ENCODE peak calls at places on chromosomes 6 and 20, in six cellular contexts. C, Y, G, A, X and D are unnamed samples.
A peak's percentile ranks its signal among the peaks of the same experiment; 100 is the strongest.

GRCh38 chr20:24823176-24823575 is 125.9 kb upstream of the CST7 start:
- DNase-seq in A (no peak), Y (no peak), X (peak; percentile 3), G (no peak), C (no peak), D (no peak)

GRCh38 chr6:28053584-28053983 is 26.8 kb upstream of the ZNF165 start:
- DNase-seq in G (no peak), X (no peak), A (no peak), C (no peak), Y (no peak), D (no peak)

GRCh38 chr6:79377047-79377446 is 142.6 kb upstream of the HMGN3 start:
- DNase-seq in C (no peak), A (peak; percentile 8), G (no peak), Y (no peak), X (no peak), D (no peak)

GRCh38 chr6:93713974-93714373 is 294.6 kb upstream of the EPHA7 start:
- DNase-seq in Y (no peak), A (no peak), C (no peak), X (no peak), G (no peak), D (no peak)

GRCh38 chr6:163986313-163986712 is 571.8 kb downstream of the QKI start:
- DNase-seq in G (no peak), Y (no peak), X (no peak), A (peak; percentile 80), C (no peak), D (no peak)

GRCh38 chr20:58852559-58853271 is at the start of gene GNAS:
- DNase-seq in C (peak; percentile 82), A (peak; percentile 62), Y (peak; percentile 26), G (no peak), X (no peak), D (peak; percentile 54)

GRCh38 chr6:2939315-2940009 is 31.9 kb downstream of the SERPINB6 start:
- DNase-seq in Y (no peak), C (peak; percentile 56), G (no peak), X (peak; percentile 59), A (no peak), D (no peak)

GRCh38 chr20:35091808-35092523 is 641 bp downstream of the TRPC4AP start:
- DNase-seq in C (peak; percentile 18), G (no peak), A (peak; percentile 24), X (no peak), Y (peak; percentile 24), D (no peak)

GRCh38 chr6:120384671-120385070 is 949.6 kb downstream of the TBC1D32 start:
- DNase-seq in C (no peak), A (no peak), X (no peak), G (no peak), Y (no peak), D (no peak)

GRCh38 chr6:40631760-40632159 is 44.6 kb upstream of the LRFN2 start:
- DNase-seq in C (no peak), X (no peak), G (no peak), Y (no peak), A (no peak), D (no peak)

GRCh38 chr6:34248198-34248726 is 544 bp downstream of the SMIM29 start:
- DNase-seq in G (no peak), X (peak; percentile 88), A (peak; percentile 58), Y (no peak), C (no peak), D (peak; percentile 68)

GRCh38 chr6:89508755-89509563 is 76.0 kb downstream of the ANKRD6 start:
- DNase-seq in C (no peak), G (no peak), A (no peak), X (no peak), Y (no peak), D (no peak)

GRCh38 chr6:170160031-170160627 is 130.7 kb downstream of the DLL1 start:
- DNase-seq in A (no peak), G (peak; percentile 9), X (no peak), Y (no peak), C (no peak), D (no peak)